ENCODE peak calls at places on chromosomes 1 and 21, in ten cellular contexts. One of them, this sample, is unnamed.

GRCh38 chr21:44875341-44875740 is 1.9 kb upstream of the PTTG1IP start:
- DNase-seq in tibial artery: no peak
- DNase-seq in heart right ventricle: no peak
- DNase-seq in colonic mucosa: no peak
- DNase-seq in brain microvascular endothelial cell: no peak
- DNase-seq in activated CD4-positive, alpha-beta T cell treated with anti-CD3 and anti-CD28 coated beads, Interleukin-2, amount 50 U/mL, for 24 hours: no peak
- DNase-seq in HS-5: no peak
- DNase-seq in AG08395: peak; percentile 29
- DNase-seq in cardiac fibroblast: peak; percentile 73
- DNase-seq in foreskin fibroblast: peak; percentile 70
- DNase-seq in this sample: no peak

GRCh38 chr1:19083081-19083480 is 126.6 kb upstream of the IFFO2 start:
- DNase-seq in tibial artery: no peak
- DNase-seq in heart right ventricle: no peak
- DNase-seq in colonic mucosa: no peak
- DNase-seq in brain microvascular endothelial cell: peak; percentile 73
- DNase-seq in activated CD4-positive, alpha-beta T cell treated with anti-CD3 and anti-CD28 coated beads, Interleukin-2, amount 50 U/mL, for 24 hours: no peak
- DNase-seq in HS-5: no peak
- DNase-seq in AG08395: no peak
- DNase-seq in cardiac fibroblast: peak; percentile 81
- DNase-seq in foreskin fibroblast: no peak
- DNase-seq in this sample: no peak

GRCh38 chr1:177302365-177303044 is 131.7 kb downstream of the BRINP2 start:
- DNase-seq in tibial artery: no peak
- DNase-seq in heart right ventricle: peak; percentile 40
- DNase-seq in colonic mucosa: no peak
- DNase-seq in brain microvascular endothelial cell: no peak
- DNase-seq in activated CD4-positive, alpha-beta T cell treated with anti-CD3 and anti-CD28 coated beads, Interleukin-2, amount 50 U/mL, for 24 hours: no peak
- DNase-seq in HS-5: no peak
- DNase-seq in AG08395: peak; percentile 16
- DNase-seq in cardiac fibroblast: peak; percentile 10
- DNase-seq in foreskin fibroblast: peak; percentile 17
- DNase-seq in this sample: no peak

GRCh38 chr1:230292739-230293720 is 133.1 kb downstream of the PGBD5 start:
- DNase-seq in tibial artery: peak; percentile 35
- DNase-seq in heart right ventricle: no peak
- DNase-seq in colonic mucosa: no peak
- DNase-seq in brain microvascular endothelial cell: no peak
- DNase-seq in activated CD4-positive, alpha-beta T cell treated with anti-CD3 and anti-CD28 coated beads, Interleukin-2, amount 50 U/mL, for 24 hours: no peak
- DNase-seq in HS-5: no peak
- DNase-seq in AG08395: no peak
- DNase-seq in cardiac fibroblast: no peak
- DNase-seq in foreskin fibroblast: no peak
- DNase-seq in this sample: peak; percentile 59

GRCh38 chr1:1426961-1427934 is 6.2 kb upstream of the ANKRD65 start:
- DNase-seq in tibial artery: peak; percentile 68
- DNase-seq in heart right ventricle: no peak
- DNase-seq in colonic mucosa: no peak
- DNase-seq in brain microvascular endothelial cell: no peak
- DNase-seq in activated CD4-positive, alpha-beta T cell treated with anti-CD3 and anti-CD28 coated beads, Interleukin-2, amount 50 U/mL, for 24 hours: no peak
- DNase-seq in HS-5: no peak
- DNase-seq in AG08395: peak; percentile 41
- DNase-seq in cardiac fibroblast: no peak
- DNase-seq in foreskin fibroblast: peak; percentile 51
- DNase-seq in this sample: peak; percentile 85

GRCh38 chr1:184461321-184461720 is 74.5 kb downstream of the C1orf21 start:
- DNase-seq in tibial artery: no peak
- DNase-seq in heart right ventricle: no peak
- DNase-seq in colonic mucosa: no peak
- DNase-seq in brain microvascular endothelial cell: no peak
- DNase-seq in activated CD4-positive, alpha-beta T cell treated with anti-CD3 and anti-CD28 coated beads, Interleukin-2, amount 50 U/mL, for 24 hours: no peak
- DNase-seq in HS-5: no peak
- DNase-seq in AG08395: no peak
- DNase-seq in cardiac fibroblast: no peak
- DNase-seq in foreskin fibroblast: no peak
- DNase-seq in this sample: no peak

GRCh38 chr21:46434322-46434958 is 24.3 kb upstream of the DIP2A start:
- DNase-seq in tibial artery: no peak
- DNase-seq in heart right ventricle: no peak
- DNase-seq in colonic mucosa: no peak
- DNase-seq in brain microvascular endothelial cell: no peak
- DNase-seq in activated CD4-positive, alpha-beta T cell treated with anti-CD3 and anti-CD28 coated beads, Interleukin-2, amount 50 U/mL, for 24 hours: no peak
- DNase-seq in HS-5: no peak
- DNase-seq in AG08395: no peak
- DNase-seq in cardiac fibroblast: no peak
- DNase-seq in foreskin fibroblast: no peak
- DNase-seq in this sample: no peak

GRCh38 chr1:61088163-61088840 is 5.9 kb downstream of the NFIA start:
- DNase-seq in tibial artery: no peak
- DNase-seq in heart right ventricle: no peak
- DNase-seq in colonic mucosa: no peak
- DNase-seq in brain microvascular endothelial cell: no peak
- DNase-seq in activated CD4-positive, alpha-beta T cell treated with anti-CD3 and anti-CD28 coated beads, Interleukin-2, amount 50 U/mL, for 24 hours: no peak
- DNase-seq in HS-5: no peak
- DNase-seq in AG08395: no peak
- DNase-seq in cardiac fibroblast: no peak
- DNase-seq in foreskin fibroblast: no peak
- DNase-seq in this sample: no peak

GRCh38 chr1:53115403-53116306 is 26.8 kb downstream of the SLC1A7 start:
- DNase-seq in tibial artery: no peak
- DNase-seq in heart right ventricle: no peak
- DNase-seq in colonic mucosa: no peak
- DNase-seq in brain microvascular endothelial cell: no peak
- DNase-seq in activated CD4-positive, alpha-beta T cell treated with anti-CD3 and anti-CD28 coated beads, Interleukin-2, amount 50 U/mL, for 24 hours: no peak
- DNase-seq in HS-5: no peak
- DNase-seq in AG08395: no peak
- DNase-seq in cardiac fibroblast: peak; percentile 85
- DNase-seq in foreskin fibroblast: peak; percentile 57
- DNase-seq in this sample: no peak

GRCh38 chr1:201819346-201819745 is 9.6 kb upstream of the IPO9 start:
- DNase-seq in tibial artery: no peak
- DNase-seq in heart right ventricle: no peak
- DNase-seq in colonic mucosa: no peak
- DNase-seq in brain microvascular endothelial cell: no peak
- DNase-seq in activated CD4-positive, alpha-beta T cell treated with anti-CD3 and anti-CD28 coated beads, Interleukin-2, amount 50 U/mL, for 24 hours: no peak
- DNase-seq in HS-5: no peak
- DNase-seq in AG08395: no peak
- DNase-seq in cardiac fibroblast: no peak
- DNase-seq in foreskin fibroblast: peak; percentile 50
- DNase-seq in this sample: no peak

GRCh38 chr1:59156526-59157196 is 140.2 kb upstream of the FGGY start:
- DNase-seq in tibial artery: no peak
- DNase-seq in heart right ventricle: no peak
- DNase-seq in colonic mucosa: no peak
- DNase-seq in brain microvascular endothelial cell: peak; percentile 75
- DNase-seq in activated CD4-positive, alpha-beta T cell treated with anti-CD3 and anti-CD28 coated beads, Interleukin-2, amount 50 U/mL, for 24 hours: no peak
- DNase-seq in HS-5: no peak
- DNase-seq in AG08395: no peak
- DNase-seq in cardiac fibroblast: peak; percentile 61
- DNase-seq in foreskin fibroblast: no peak
- DNase-seq in this sample: no peak

GRCh38 chr1:8814870-8815269 is 2.6 kb downstream of the RERE start:
- DNase-seq in tibial artery: no peak
- DNase-seq in heart right ventricle: no peak
- DNase-seq in colonic mucosa: no peak
- DNase-seq in brain microvascular endothelial cell: no peak
- DNase-seq in activated CD4-positive, alpha-beta T cell treated with anti-CD3 and anti-CD28 coated beads, Interleukin-2, amount 50 U/mL, for 24 hours: no peak
- DNase-seq in HS-5: no peak
- DNase-seq in AG08395: no peak
- DNase-seq in cardiac fibroblast: no peak
- DNase-seq in foreskin fibroblast: no peak
- DNase-seq in this sample: no peak

GRCh38 chr1:236627717-236628116 is 23.4 kb upstream of the HEATR1 start:
- DNase-seq in tibial artery: no peak
- DNase-seq in heart right ventricle: no peak
- DNase-seq in colonic mucosa: no peak
- DNase-seq in brain microvascular endothelial cell: no peak
- DNase-seq in activated CD4-positive, alpha-beta T cell treated with anti-CD3 and anti-CD28 coated beads, Interleukin-2, amount 50 U/mL, for 24 hours: no peak
- DNase-seq in HS-5: no peak
- DNase-seq in AG08395: no peak
- DNase-seq in cardiac fibroblast: no peak
- DNase-seq in foreskin fibroblast: no peak
- DNase-seq in this sample: no peak

GRCh38 chr1:89739013-89739843 is 81.6 kb upstream of the LRRC8D start:
- DNase-seq in tibial artery: no peak
- DNase-seq in heart right ventricle: no peak
- DNase-seq in colonic mucosa: no peak
- DNase-seq in brain microvascular endothelial cell: peak; percentile 58
- DNase-seq in activated CD4-positive, alpha-beta T cell treated with anti-CD3 and anti-CD28 coated beads, Interleukin-2, amount 50 U/mL, for 24 hours: peak; percentile 49
- DNase-seq in HS-5: no peak
- DNase-seq in AG08395: peak; percentile 31
- DNase-seq in cardiac fibroblast: peak; percentile 32
- DNase-seq in foreskin fibroblast: peak; percentile 16
- DNase-seq in this sample: no peak

GRCh38 chr1:16139473-16139962 is 16.4 kb downstream of the EPHA2 start:
- DNase-seq in tibial artery: no peak
- DNase-seq in heart right ventricle: no peak
- DNase-seq in colonic mucosa: no peak
- DNase-seq in brain microvascular endothelial cell: no peak
- DNase-seq in activated CD4-positive, alpha-beta T cell treated with anti-CD3 and anti-CD28 coated beads, Interleukin-2, amount 50 U/mL, for 24 hours: no peak
- DNase-seq in HS-5: peak; percentile 82
- DNase-seq in AG08395: peak; percentile 91
- DNase-seq in cardiac fibroblast: peak; percentile 76
- DNase-seq in foreskin fibroblast: peak; percentile 81
- DNase-seq in this sample: no peak

GRCh38 chr1:157150631-157151030 is 12.4 kb upstream of the ETV3 start:
- DNase-seq in tibial artery: no peak
- DNase-seq in heart right ventricle: no peak
- DNase-seq in colonic mucosa: no peak
- DNase-seq in brain microvascular endothelial cell: no peak
- DNase-seq in activated CD4-positive, alpha-beta T cell treated with anti-CD3 and anti-CD28 coated beads, Interleukin-2, amount 50 U/mL, for 24 hours: no peak
- DNase-seq in HS-5: no peak
- DNase-seq in AG08395: no peak
- DNase-seq in cardiac fibroblast: no peak
- DNase-seq in foreskin fibroblast: no peak
- DNase-seq in this sample: no peak

GRCh38 chr1:59016390-59016789 is 232.5 kb upstream of the JUN start:
- DNase-seq in tibial artery: no peak
- DNase-seq in heart right ventricle: no peak
- DNase-seq in colonic mucosa: no peak
- DNase-seq in brain microvascular endothelial cell: peak; percentile 25
- DNase-seq in activated CD4-positive, alpha-beta T cell treated with anti-CD3 and anti-CD28 coated beads, Interleukin-2, amount 50 U/mL, for 24 hours: no peak
- DNase-seq in HS-5: no peak
- DNase-seq in AG08395: no peak
- DNase-seq in cardiac fibroblast: no peak
- DNase-seq in foreskin fibroblast: peak; percentile 24
- DNase-seq in this sample: no peak

GRCh38 chr21:39082656-39083376 is 100.4 kb downstream of the PSMG1 start:
- DNase-seq in tibial artery: no peak
- DNase-seq in heart right ventricle: no peak
- DNase-seq in colonic mucosa: peak; percentile 53
- DNase-seq in brain microvascular endothelial cell: no peak
- DNase-seq in activated CD4-positive, alpha-beta T cell treated with anti-CD3 and anti-CD28 coated beads, Interleukin-2, amount 50 U/mL, for 24 hours: no peak
- DNase-seq in HS-5: no peak
- DNase-seq in AG08395: no peak
- DNase-seq in cardiac fibroblast: no peak
- DNase-seq in foreskin fibroblast: no peak
- DNase-seq in this sample: no peak

GRCh38 chr1:207811920-207812720 is 60.3 kb downstream of the CD46 start:
- DNase-seq in tibial artery: peak; percentile 92
- DNase-seq in heart right ventricle: no peak
- DNase-seq in colonic mucosa: no peak
- DNase-seq in brain microvascular endothelial cell: no peak
- DNase-seq in activated CD4-positive, alpha-beta T cell treated with anti-CD3 and anti-CD28 coated beads, Interleukin-2, amount 50 U/mL, for 24 hours: no peak
- DNase-seq in HS-5: no peak
- DNase-seq in AG08395: peak; percentile 18
- DNase-seq in cardiac fibroblast: no peak
- DNase-seq in foreskin fibroblast: peak; percentile 71
- DNase-seq in this sample: peak; percentile 93

GRCh38 chr1:32393136-32393535 is 1.1 kb downstream of the BSDC1 start:
- DNase-seq in tibial artery: no peak
- DNase-seq in heart right ventricle: no peak
- DNase-seq in colonic mucosa: no peak
- DNase-seq in brain microvascular endothelial cell: peak; percentile 7
- DNase-seq in activated CD4-positive, alpha-beta T cell treated with anti-CD3 and anti-CD28 coated beads, Interleukin-2, amount 50 U/mL, for 24 hours: no peak
- DNase-seq in HS-5: no peak
- DNase-seq in AG08395: no peak
- DNase-seq in cardiac fibroblast: peak; percentile 43
- DNase-seq in foreskin fibroblast: peak; percentile 34
- DNase-seq in this sample: no peak

GRCh38 chr1:154746620-154747299 is 123.3 kb downstream of the KCNN3 start:
- DNase-seq in tibial artery: no peak
- DNase-seq in heart right ventricle: no peak
- DNase-seq in colonic mucosa: no peak
- DNase-seq in brain microvascular endothelial cell: no peak
- DNase-seq in activated CD4-positive, alpha-beta T cell treated with anti-CD3 and anti-CD28 coated beads, Interleukin-2, amount 50 U/mL, for 24 hours: no peak
- DNase-seq in HS-5: no peak
- DNase-seq in AG08395: no peak
- DNase-seq in cardiac fibroblast: no peak
- DNase-seq in foreskin fibroblast: no peak
- DNase-seq in this sample: no peak